ENCODE peak calls at places on chromosomes 6 and 20, in ten cellular contexts. One of them, this sample, is unnamed.

GRCh38 chr6:71502210-71502609 is 213.6 kb downstream of the OGFRL1 start:
- DNase-seq in NCI-H345: no peak
- DNase-seq in epithelial cell of esophagus: no peak
- DNase-seq in AG10803: no peak
- DNase-seq in left cardiac atrium: no peak
- DNase-seq in chondrocyte: no peak
- DNase-seq in stimulated activated naive CD4-positive, alpha-beta T cell: no peak
- DNase-seq in NCI-H1092: no peak
- DNase-seq in heart right ventricle: no peak
- DNase-seq in progenitor cell of endocrine pancreas: no peak
- DNase-seq in this sample: no peak

GRCh38 chr20:10540636-10541493 is 105.8 kb downstream of the SLX4IP start:
- DNase-seq in NCI-H345: no peak
- DNase-seq in epithelial cell of esophagus: peak; percentile 87
- DNase-seq in AG10803: peak; percentile 77
- DNase-seq in left cardiac atrium: no peak
- DNase-seq in chondrocyte: no peak
- DNase-seq in stimulated activated naive CD4-positive, alpha-beta T cell: no peak
- DNase-seq in NCI-H1092: no peak
- DNase-seq in heart right ventricle: no peak
- DNase-seq in progenitor cell of endocrine pancreas: no peak
- DNase-seq in this sample: peak; percentile 23

GRCh38 chr20:10640897-10641296 is 32.9 kb downstream of the JAG1 start:
- DNase-seq in NCI-H345: no peak
- DNase-seq in epithelial cell of esophagus: no peak
- DNase-seq in AG10803: no peak
- DNase-seq in left cardiac atrium: no peak
- DNase-seq in chondrocyte: no peak
- DNase-seq in stimulated activated naive CD4-positive, alpha-beta T cell: no peak
- DNase-seq in NCI-H1092: no peak
- DNase-seq in heart right ventricle: no peak
- DNase-seq in progenitor cell of endocrine pancreas: no peak
- DNase-seq in this sample: no peak

GRCh38 chr6:127538750-127539264 is 19.7 kb upstream of the MTCL3 start:
- DNase-seq in NCI-H345: no peak
- DNase-seq in epithelial cell of esophagus: no peak
- DNase-seq in AG10803: no peak
- DNase-seq in left cardiac atrium: no peak
- DNase-seq in chondrocyte: no peak
- DNase-seq in stimulated activated naive CD4-positive, alpha-beta T cell: no peak
- DNase-seq in NCI-H1092: no peak
- DNase-seq in heart right ventricle: no peak
- DNase-seq in progenitor cell of endocrine pancreas: no peak
- DNase-seq in this sample: peak; percentile 34

GRCh38 chr20:32505723-32506473 is 79.2 kb downstream of the NOL4L start:
- DNase-seq in NCI-H345: no peak
- DNase-seq in epithelial cell of esophagus: no peak
- DNase-seq in AG10803: no peak
- DNase-seq in left cardiac atrium: no peak
- DNase-seq in chondrocyte: peak; percentile 50
- DNase-seq in stimulated activated naive CD4-positive, alpha-beta T cell: no peak
- DNase-seq in NCI-H1092: no peak
- DNase-seq in heart right ventricle: no peak
- DNase-seq in progenitor cell of endocrine pancreas: no peak
- DNase-seq in this sample: no peak

GRCh38 chr20:23245553-23246128 is 105.0 kb upstream of the NXT1 start:
- DNase-seq in NCI-H345: no peak
- DNase-seq in epithelial cell of esophagus: peak; percentile 62
- DNase-seq in AG10803: peak; percentile 49
- DNase-seq in left cardiac atrium: peak; percentile 77
- DNase-seq in chondrocyte: no peak
- DNase-seq in stimulated activated naive CD4-positive, alpha-beta T cell: no peak
- DNase-seq in NCI-H1092: no peak
- DNase-seq in heart right ventricle: peak; percentile 70
- DNase-seq in progenitor cell of endocrine pancreas: peak; percentile 22
- DNase-seq in this sample: peak; percentile 34

GRCh38 chr6:4008324-4009047 is 70.5 kb downstream of the FAM217A start:
- DNase-seq in NCI-H345: peak; percentile 1
- DNase-seq in epithelial cell of esophagus: peak; percentile 86
- DNase-seq in AG10803: peak; percentile 91
- DNase-seq in left cardiac atrium: no peak
- DNase-seq in chondrocyte: no peak
- DNase-seq in stimulated activated naive CD4-positive, alpha-beta T cell: no peak
- DNase-seq in NCI-H1092: no peak
- DNase-seq in heart right ventricle: no peak
- DNase-seq in progenitor cell of endocrine pancreas: no peak
- DNase-seq in this sample: peak; percentile 78

GRCh38 chr6:123467437-123467836 is 169.3 kb downstream of the TRDN start:
- DNase-seq in NCI-H345: no peak
- DNase-seq in epithelial cell of esophagus: peak; percentile 30
- DNase-seq in AG10803: no peak
- DNase-seq in left cardiac atrium: no peak
- DNase-seq in chondrocyte: no peak
- DNase-seq in stimulated activated naive CD4-positive, alpha-beta T cell: no peak
- DNase-seq in NCI-H1092: no peak
- DNase-seq in heart right ventricle: no peak
- DNase-seq in progenitor cell of endocrine pancreas: no peak
- DNase-seq in this sample: no peak

GRCh38 chr6:3473773-3474172 is 16.9 kb upstream of the SLC22A23 start:
- DNase-seq in NCI-H345: no peak
- DNase-seq in epithelial cell of esophagus: no peak
- DNase-seq in AG10803: peak; percentile 43
- DNase-seq in left cardiac atrium: no peak
- DNase-seq in chondrocyte: no peak
- DNase-seq in stimulated activated naive CD4-positive, alpha-beta T cell: no peak
- DNase-seq in NCI-H1092: no peak
- DNase-seq in heart right ventricle: no peak
- DNase-seq in progenitor cell of endocrine pancreas: no peak
- DNase-seq in this sample: peak; percentile 58

GRCh38 chr6:100488231-100488630 is 23.5 kb upstream of the SIM1 start:
- DNase-seq in NCI-H345: no peak
- DNase-seq in epithelial cell of esophagus: no peak
- DNase-seq in AG10803: peak; percentile 67
- DNase-seq in left cardiac atrium: no peak
- DNase-seq in chondrocyte: no peak
- DNase-seq in stimulated activated naive CD4-positive, alpha-beta T cell: no peak
- DNase-seq in NCI-H1092: no peak
- DNase-seq in heart right ventricle: no peak
- DNase-seq in progenitor cell of endocrine pancreas: no peak
- DNase-seq in this sample: no peak

GRCh38 chr20:63498950-63499332 is at the start of gene EEF1A2:
- DNase-seq in NCI-H345: peak; percentile 67
- DNase-seq in epithelial cell of esophagus: no peak
- DNase-seq in AG10803: no peak
- DNase-seq in left cardiac atrium: peak; percentile 67
- DNase-seq in chondrocyte: no peak
- DNase-seq in stimulated activated naive CD4-positive, alpha-beta T cell: peak; percentile 42
- DNase-seq in NCI-H1092: peak; percentile 50
- DNase-seq in heart right ventricle: peak; percentile 77
- DNase-seq in progenitor cell of endocrine pancreas: peak; percentile 23
- DNase-seq in this sample: peak; percentile 80

GRCh38 chr6:97394160-97394748 is 111.2 kb upstream of the MMS22L start:
- DNase-seq in NCI-H345: peak; percentile 70
- DNase-seq in epithelial cell of esophagus: peak; percentile 70
- DNase-seq in AG10803: peak; percentile 52
- DNase-seq in left cardiac atrium: no peak
- DNase-seq in chondrocyte: no peak
- DNase-seq in stimulated activated naive CD4-positive, alpha-beta T cell: no peak
- DNase-seq in NCI-H1092: peak; percentile 6
- DNase-seq in heart right ventricle: no peak
- DNase-seq in progenitor cell of endocrine pancreas: peak; percentile 21
- DNase-seq in this sample: peak; percentile 80

GRCh38 chr6:132964101-132964867 is 149.9 kb downstream of the RPS12 start:
- DNase-seq in NCI-H345: no peak
- DNase-seq in epithelial cell of esophagus: peak; percentile 40
- DNase-seq in AG10803: no peak
- DNase-seq in left cardiac atrium: no peak
- DNase-seq in chondrocyte: no peak
- DNase-seq in stimulated activated naive CD4-positive, alpha-beta T cell: no peak
- DNase-seq in NCI-H1092: peak; percentile 49
- DNase-seq in heart right ventricle: no peak
- DNase-seq in progenitor cell of endocrine pancreas: no peak
- DNase-seq in this sample: peak; percentile 64

GRCh38 chr20:54692168-54692887 is 216.9 kb downstream of the DOK5 start:
- DNase-seq in NCI-H345: no peak
- DNase-seq in epithelial cell of esophagus: no peak
- DNase-seq in AG10803: no peak
- DNase-seq in left cardiac atrium: no peak
- DNase-seq in chondrocyte: no peak
- DNase-seq in stimulated activated naive CD4-positive, alpha-beta T cell: no peak
- DNase-seq in NCI-H1092: no peak
- DNase-seq in heart right ventricle: no peak
- DNase-seq in progenitor cell of endocrine pancreas: no peak
- DNase-seq in this sample: peak; percentile 2

GRCh38 chr6:83341765-83342164 is 89.1 kb downstream of the ME1 start:
- DNase-seq in NCI-H345: no peak
- DNase-seq in epithelial cell of esophagus: no peak
- DNase-seq in AG10803: no peak
- DNase-seq in left cardiac atrium: no peak
- DNase-seq in chondrocyte: no peak
- DNase-seq in stimulated activated naive CD4-positive, alpha-beta T cell: no peak
- DNase-seq in NCI-H1092: no peak
- DNase-seq in heart right ventricle: no peak
- DNase-seq in progenitor cell of endocrine pancreas: no peak
- DNase-seq in this sample: no peak

GRCh38 chr6:26607434-26608230 is 10.9 kb downstream of the ABT1 start:
- DNase-seq in NCI-H345: peak; percentile 72
- DNase-seq in epithelial cell of esophagus: peak; percentile 67
- DNase-seq in AG10803: peak; percentile 64
- DNase-seq in left cardiac atrium: peak; percentile 28
- DNase-seq in chondrocyte: no peak
- DNase-seq in stimulated activated naive CD4-positive, alpha-beta T cell: peak; percentile 37
- DNase-seq in NCI-H1092: peak; percentile 20
- DNase-seq in heart right ventricle: no peak
- DNase-seq in progenitor cell of endocrine pancreas: peak; percentile 20
- DNase-seq in this sample: peak; percentile 82

GRCh38 chr6:10413850-10414765 is 766 bp downstream of the TFAP2A start:
- DNase-seq in NCI-H345: peak; percentile 32
- DNase-seq in epithelial cell of esophagus: peak; percentile 76
- DNase-seq in AG10803: no peak
- DNase-seq in left cardiac atrium: peak; percentile 20
- DNase-seq in chondrocyte: no peak
- DNase-seq in stimulated activated naive CD4-positive, alpha-beta T cell: no peak
- DNase-seq in NCI-H1092: no peak
- DNase-seq in heart right ventricle: no peak
- DNase-seq in progenitor cell of endocrine pancreas: no peak
- DNase-seq in this sample: peak; percentile 89

GRCh38 chr6:128057541-128058335 is 156.9 kb upstream of the THEMIS start:
- DNase-seq in NCI-H345: no peak
- DNase-seq in epithelial cell of esophagus: peak; percentile 25
- DNase-seq in AG10803: peak; percentile 81
- DNase-seq in left cardiac atrium: no peak
- DNase-seq in chondrocyte: no peak
- DNase-seq in stimulated activated naive CD4-positive, alpha-beta T cell: no peak
- DNase-seq in NCI-H1092: no peak
- DNase-seq in heart right ventricle: no peak
- DNase-seq in progenitor cell of endocrine pancreas: no peak
- DNase-seq in this sample: no peak

GRCh38 chr6:73565767-73566485 is 45.1 kb upstream of the EEF1A1 start:
- DNase-seq in NCI-H345: no peak
- DNase-seq in epithelial cell of esophagus: no peak
- DNase-seq in AG10803: peak; percentile 64
- DNase-seq in left cardiac atrium: no peak
- DNase-seq in chondrocyte: no peak
- DNase-seq in stimulated activated naive CD4-positive, alpha-beta T cell: no peak
- DNase-seq in NCI-H1092: no peak
- DNase-seq in heart right ventricle: no peak
- DNase-seq in progenitor cell of endocrine pancreas: no peak
- DNase-seq in this sample: no peak

GRCh38 chr20:44208770-44209169 is 1.8 kb downstream of the OSER1 start:
- DNase-seq in NCI-H345: no peak
- DNase-seq in epithelial cell of esophagus: no peak
- DNase-seq in AG10803: peak; percentile 50
- DNase-seq in left cardiac atrium: no peak
- DNase-seq in chondrocyte: no peak
- DNase-seq in stimulated activated naive CD4-positive, alpha-beta T cell: no peak
- DNase-seq in NCI-H1092: no peak
- DNase-seq in heart right ventricle: no peak
- DNase-seq in progenitor cell of endocrine pancreas: no peak
- DNase-seq in this sample: no peak

GRCh38 chr6:13288481-13288880 is 39.9 kb downstream of the TBC1D7 start:
- DNase-seq in NCI-H345: no peak
- DNase-seq in epithelial cell of esophagus: no peak
- DNase-seq in AG10803: no peak
- DNase-seq in left cardiac atrium: no peak
- DNase-seq in chondrocyte: no peak
- DNase-seq in stimulated activated naive CD4-positive, alpha-beta T cell: no peak
- DNase-seq in NCI-H1092: no peak
- DNase-seq in heart right ventricle: no peak
- DNase-seq in progenitor cell of endocrine pancreas: no peak
- DNase-seq in this sample: no peak

GRCh38 chr20:658731-659291 is 5.8 kb upstream of the SRXN1 start:
- DNase-seq in NCI-H345: no peak
- DNase-seq in epithelial cell of esophagus: no peak
- DNase-seq in AG10803: peak; percentile 49
- DNase-seq in left cardiac atrium: no peak
- DNase-seq in chondrocyte: no peak
- DNase-seq in stimulated activated naive CD4-positive, alpha-beta T cell: no peak
- DNase-seq in NCI-H1092: no peak
- DNase-seq in heart right ventricle: no peak
- DNase-seq in progenitor cell of endocrine pancreas: no peak
- DNase-seq in this sample: no peak

GRCh38 chr20:63309261-63310071 is 16.5 kb downstream of the COL20A1 start:
- DNase-seq in NCI-H345: peak; percentile 47
- DNase-seq in epithelial cell of esophagus: peak; percentile 14
- DNase-seq in AG10803: peak; percentile 9
- DNase-seq in left cardiac atrium: peak; percentile 61
- DNase-seq in chondrocyte: no peak
- DNase-seq in stimulated activated naive CD4-positive, alpha-beta T cell: peak; percentile 8
- DNase-seq in NCI-H1092: no peak
- DNase-seq in heart right ventricle: peak; percentile 46
- DNase-seq in progenitor cell of endocrine pancreas: peak; percentile 50
- DNase-seq in this sample: peak; percentile 34

GRCh38 chr6:2165216-2165725 is 80.1 kb downstream of the GMDS start:
- DNase-seq in NCI-H345: no peak
- DNase-seq in epithelial cell of esophagus: no peak
- DNase-seq in AG10803: no peak
- DNase-seq in left cardiac atrium: no peak
- DNase-seq in chondrocyte: no peak
- DNase-seq in stimulated activated naive CD4-positive, alpha-beta T cell: no peak
- DNase-seq in NCI-H1092: no peak
- DNase-seq in heart right ventricle: no peak
- DNase-seq in progenitor cell of endocrine pancreas: no peak
- DNase-seq in this sample: peak; percentile 18

GRCh38 chr6:143744593-143745151 is 66.9 kb downstream of the PHACTR2 start:
- DNase-seq in NCI-H345: peak; percentile 55
- DNase-seq in epithelial cell of esophagus: peak; percentile 44
- DNase-seq in AG10803: no peak
- DNase-seq in left cardiac atrium: no peak
- DNase-seq in chondrocyte: no peak
- DNase-seq in stimulated activated naive CD4-positive, alpha-beta T cell: no peak
- DNase-seq in NCI-H1092: no peak
- DNase-seq in heart right ventricle: no peak
- DNase-seq in progenitor cell of endocrine pancreas: no peak
- DNase-seq in this sample: peak; percentile 82

GRCh38 chr6:52725133-52725529 is 38.1 kb downstream of the GSTA2 start:
- DNase-seq in NCI-H345: no peak
- DNase-seq in epithelial cell of esophagus: peak; percentile 82
- DNase-seq in AG10803: peak; percentile 29
- DNase-seq in left cardiac atrium: no peak
- DNase-seq in chondrocyte: no peak
- DNase-seq in stimulated activated naive CD4-positive, alpha-beta T cell: no peak
- DNase-seq in NCI-H1092: no peak
- DNase-seq in heart right ventricle: no peak
- DNase-seq in progenitor cell of endocrine pancreas: no peak
- DNase-seq in this sample: peak; percentile 51

GRCh38 chr6:39260451-39260850 is 31.2 kb upstream of the KCNK5 start:
- DNase-seq in NCI-H345: no peak
- DNase-seq in epithelial cell of esophagus: no peak
- DNase-seq in AG10803: no peak
- DNase-seq in left cardiac atrium: no peak
- DNase-seq in chondrocyte: no peak
- DNase-seq in stimulated activated naive CD4-positive, alpha-beta T cell: no peak
- DNase-seq in NCI-H1092: no peak
- DNase-seq in heart right ventricle: no peak
- DNase-seq in progenitor cell of endocrine pancreas: no peak
- DNase-seq in this sample: no peak

GRCh38 chr20:24676353-24676977 is 207.0 kb downstream of the SYNDIG1 start:
- DNase-seq in NCI-H345: no peak
- DNase-seq in epithelial cell of esophagus: no peak
- DNase-seq in AG10803: no peak
- DNase-seq in left cardiac atrium: no peak
- DNase-seq in chondrocyte: peak; percentile 47
- DNase-seq in stimulated activated naive CD4-positive, alpha-beta T cell: no peak
- DNase-seq in NCI-H1092: no peak
- DNase-seq in heart right ventricle: no peak
- DNase-seq in progenitor cell of endocrine pancreas: no peak
- DNase-seq in this sample: no peak

This sample was measured in NCI-H69.